ENCODE peak calls at places on chromosomes 3 and 15, in seven cellular contexts. D, J, L, B, Z, Y and H are unnamed samples.
A peak's percentile ranks its signal among the peaks of the same experiment; 100 is the strongest.

GRCh38 chr3:148030975-148031374 is 621.8 kb downstream of the ZIC1 start:
- DNase-seq in D (no peak), J (no peak), L (no peak), B (no peak), Z (no peak), Y (no peak), H (no peak)

GRCh38 chr3:38164136-38164965 is 986 bp upstream of the OXSR1 start:
- DNase-seq in D (no peak), J (no peak), L (no peak), B (no peak), Z (no peak), Y (no peak), H (no peak)

GRCh38 chr3:131596884-131597283 is 94.1 kb upstream of the MRPL3 start:
- DNase-seq in D (no peak), J (no peak), L (no peak), B (no peak), Z (no peak), Y (no peak), H (no peak)

GRCh38 chr15:86653344-86654192 is 573.9 kb downstream of the AGBL1 start:
- DNase-seq in D (no peak), J (no peak), L (no peak), B (no peak), Z (no peak), Y (no peak), H (no peak)

GRCh38 chr3:128207953-128208352 is 54.7 kb downstream of the EEFSEC start:
- DNase-seq in D (no peak), J (no peak), L (no peak), B (no peak), Z (no peak), Y (no peak), H (no peak)

GRCh38 chr3:170864525-170865208 is 5.3 kb downstream of the RPL22L1 start:
- DNase-seq in D (no peak), J (no peak), L (no peak), B (peak; percentile 27), Z (no peak), Y (no peak), H (no peak)

GRCh38 chr15:41944313-41944940 is 27.9 kb downstream of the EHD4 start:
- DNase-seq in D (no peak), J (peak; percentile 73), L (no peak), B (peak; percentile 82), Z (no peak), Y (no peak), H (peak; percentile 67)

GRCh38 chr3:87298111-87298718 is 21.8 kb upstream of the POU1F1 start:
- DNase-seq in D (no peak), J (no peak), L (no peak), B (peak; percentile 40), Z (no peak), Y (no peak), H (peak; percentile 2)

GRCh38 chr15:45442497-45443135 is 64.3 kb upstream of the GATM start:
- DNase-seq in D (no peak), J (no peak), L (no peak), B (peak; percentile 55), Z (no peak), Y (no peak), H (peak; percentile 47)

GRCh38 chr3:9976736-9977709 is 9.6 kb downstream of the EMC3 start:
- DNase-seq in D (no peak), J (peak; percentile 76), L (no peak), B (peak; percentile 97), Z (peak; percentile 78), Y (peak; percentile 64), H (peak; percentile 94)

GRCh38 chr15:63436872-63437375 is 55.3 kb upstream of the CA12 start:
- DNase-seq in D (no peak), J (peak; percentile 61), L (peak; percentile 18), B (peak; percentile 83), Z (peak; percentile 82), Y (peak; percentile 90), H (peak; percentile 37)

GRCh38 chr3:54188176-54188791 is 65.9 kb downstream of the CACNA2D3 start:
- DNase-seq in D (no peak), J (no peak), L (peak; percentile 85), B (peak; percentile 19), Z (no peak), Y (no peak), H (peak; percentile 4)

GRCh38 chr3:11230125-11230524 is 42.1 kb upstream of the ATG7 start:
- DNase-seq in D (no peak), J (peak; percentile 22), L (no peak), B (no peak), Z (no peak), Y (no peak), H (no peak)

GRCh38 chr3:139894638-139894989 is 40.4 kb upstream of the CLSTN2 start:
- DNase-seq in D (no peak), J (no peak), L (no peak), B (no peak), Z (no peak), Y (no peak), H (no peak)

GRCh38 chr3:55780913-55781312 is 293.8 kb upstream of the WNT5A start:
- DNase-seq in D (no peak), J (no peak), L (no peak), B (no peak), Z (no peak), Y (no peak), H (no peak)

GRCh38 chr15:88653200-88654064 is 14.6 kb downstream of the ISG20 start:
- DNase-seq in D (no peak), J (peak; percentile 11), L (no peak), B (no peak), Z (no peak), Y (no peak), H (no peak)

GRCh38 chr3:123296836-123297626 is 95.3 kb downstream of the SEC22A start:
- DNase-seq in D (no peak), J (no peak), L (no peak), B (no peak), Z (no peak), Y (peak; percentile 46), H (no peak)

GRCh38 chr15:57259511-57260143 is 116.7 kb upstream of the CGNL1 start:
- DNase-seq in D (peak; percentile 67), J (no peak), L (peak; percentile 38), B (no peak), Z (no peak), Y (no peak), H (no peak)

GRCh38 chr3:9409981-9410849 is 12.8 kb downstream of the SETD5 start:
- DNase-seq in D (no peak), J (no peak), L (no peak), B (no peak), Z (no peak), Y (no peak), H (no peak)

GRCh38 chr3:113573728-113574127 is 41.4 kb downstream of the SIDT1 start:
- DNase-seq in D (no peak), J (no peak), L (no peak), B (no peak), Z (no peak), Y (no peak), H (no peak)

GRCh38 chr3:136142592-136142991 is 53.5 kb downstream of the MSL2 start:
- DNase-seq in D (no peak), J (no peak), L (no peak), B (peak; percentile 88), Z (no peak), Y (no peak), H (peak; percentile 43)

GRCh38 chr3:72187131-72187530 is 402.2 kb upstream of the PROK2 start:
- DNase-seq in D (no peak), J (no peak), L (no peak), B (no peak), Z (no peak), Y (no peak), H (no peak)
- TF ChIP-seq CTCF in D (peak; percentile 43), J (no peak), L (no peak), B (peak; percentile 41), Z (peak; percentile 14), Y (no peak), H (no peak)

GRCh38 chr3:196524527-196524926 is 9.4 kb upstream of the SMCO1 start:
- DNase-seq in D (no peak), J (no peak), L (no peak), B (no peak), Z (no peak), Y (no peak), H (no peak)
- TF ChIP-seq CTCF in D (no peak), J (no peak), L (no peak), B (peak; percentile 62), Z (no peak), Y (no peak), H (no peak)

DNA sequence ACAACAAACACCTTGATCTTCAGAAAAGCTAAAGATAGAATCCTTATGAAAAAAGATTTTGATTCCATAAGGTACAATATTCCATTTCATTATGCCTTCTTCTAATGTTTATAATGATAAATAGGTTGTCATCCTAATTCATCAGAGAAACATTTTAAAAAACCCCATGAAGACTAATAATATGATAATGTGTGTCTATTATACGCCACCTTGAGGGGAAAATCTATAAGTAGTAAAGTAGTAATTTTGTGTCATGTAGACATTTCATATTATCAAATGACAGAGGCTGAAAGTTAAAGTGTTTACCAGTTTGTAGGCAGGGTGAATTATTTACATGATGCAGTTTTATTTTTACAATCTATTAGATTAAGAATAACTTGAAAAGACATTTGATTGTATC is 524.3 kb downstream of the GBE1 start:
- DNase-seq in D (no peak), J (no peak), L (no peak), B (no peak), Z (no peak), Y (no peak), H (no peak)
- TF ChIP-seq CTCF in D (no peak), J (no peak), L (no peak), B (peak; percentile 25), Z (no peak), Y (no peak), H (no peak)

DNA sequence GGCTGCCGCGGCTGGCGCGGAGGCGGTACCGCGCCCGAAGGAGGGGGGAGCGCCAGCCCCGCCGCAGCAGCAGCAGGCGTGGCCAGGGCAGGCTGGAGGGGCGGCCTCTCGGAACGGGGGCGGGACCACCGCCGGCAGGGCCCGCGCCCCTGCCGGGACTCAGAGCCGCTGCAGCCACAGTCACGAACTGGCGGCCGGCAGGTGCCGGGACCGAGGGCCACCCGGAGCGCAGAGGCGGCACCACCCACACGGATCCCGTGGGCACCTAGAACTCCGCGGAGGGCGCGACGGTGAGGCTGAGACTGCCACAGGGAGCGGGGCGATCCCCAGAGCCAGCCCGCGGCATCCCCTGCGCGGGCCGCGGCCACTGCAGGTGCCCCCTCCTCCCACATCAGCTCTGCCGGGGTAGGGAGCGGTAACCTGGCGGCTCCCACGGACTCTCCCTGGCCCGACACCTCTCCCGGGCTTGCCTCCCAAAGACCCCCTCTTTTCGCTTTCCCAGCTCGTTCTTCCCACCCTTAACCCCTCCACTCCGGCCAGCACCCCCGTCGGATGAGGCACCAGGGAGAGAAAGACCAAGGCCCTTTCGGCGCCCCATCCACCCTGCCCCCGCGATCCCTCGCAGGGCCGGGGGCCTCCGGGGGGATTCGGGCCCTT is at the start of gene VWA5B2:
- DNase-seq in D (peak; percentile 74), J (peak; percentile 26), L (peak; percentile 84), B (peak; percentile 25), Z (peak; percentile 66), Y (peak; percentile 83), H (no peak)
- TF ChIP-seq CTCF in D (peak; percentile 37), J (no peak), L (peak; percentile 6), B (no peak), Z (peak; percentile 24), Y (peak; percentile 11), H (no peak)

DNA sequence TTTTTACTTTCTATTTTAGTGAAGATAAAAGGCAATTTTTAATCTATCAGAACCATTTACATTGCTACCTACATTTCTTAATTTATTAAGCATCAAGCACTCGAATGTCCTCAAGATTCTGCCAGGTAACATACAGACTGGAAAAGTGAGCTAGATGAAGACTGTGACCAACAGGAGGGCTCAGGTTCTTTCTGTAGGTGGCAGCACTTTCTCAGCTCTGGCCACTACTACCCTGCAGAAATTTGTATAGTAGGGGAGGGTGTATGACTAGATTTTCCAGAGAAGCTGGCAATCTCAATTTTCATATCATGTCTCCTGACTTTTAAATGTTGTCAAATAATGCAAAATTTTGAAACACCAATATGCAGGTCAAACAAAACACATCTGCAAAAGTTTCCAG is 165.0 kb upstream of the SUCLG2 start:
- DNase-seq in D (no peak), J (no peak), L (no peak), B (no peak), Z (no peak), Y (no peak), H (no peak)
- TF ChIP-seq CTCF in D (no peak), J (no peak), L (peak; percentile 18), B (peak; percentile 24), Z (peak; percentile 31), Y (no peak), H (no peak)